ENCODE peak calls at places on chromosomes 5 and 9, in ten cellular contexts. X is NCI-H1092 treated with DMSO at 0.1 percent for 48 hours; U is sigmoid colon; O is breast epithelium; I is colonic mucosa; D is hippocampal formation; W is astrocyte of the cerebellum; J is mesenchymal stem cell; E is GM20000; L is activated CD8-positive, alpha-beta memory T cell treated with anti-CD3 and anti-CD28 coated beads for 48 hours. S is an unnamed sample.

GRCh38 chr9:137407590-137408300 is 15.2 kb downstream of the EXD3 start:
- DNase-seq in X (no peak), U (peak; percentile 84), O (no peak), I (no peak), D (no peak), W (peak; percentile 28), J (no peak), E (no peak), L (no peak), S (no peak)

GRCh38 chr9:86573886-86574285 is 219.7 kb upstream of the TUT7 start:
- DNase-seq in X (no peak), U (no peak), O (no peak), I (no peak), D (no peak), W (no peak), J (no peak), E (no peak), L (no peak), S (no peak)

GRCh38 chr9:96874201-96874785 is 20.0 kb upstream of the ZNF782 start:
- DNase-seq in X (no peak), U (no peak), O (no peak), I (no peak), D (no peak), W (no peak), J (no peak), E (peak; percentile 23), L (no peak), S (no peak)

GRCh38 chr9:106110483-106110882 is 416.1 kb downstream of the TMEM38B start:
- DNase-seq in X (no peak), U (no peak), O (no peak), I (no peak), D (no peak), W (no peak), J (no peak), E (no peak), L (no peak), S (no peak)

GRCh38 chr5:19885040-19885824 is 102.8 kb downstream of the CDH18 start:
- DNase-seq in X (no peak), U (no peak), O (no peak), I (no peak), D (no peak), W (no peak), J (no peak), E (no peak), L (no peak), S (no peak)

GRCh38 chr5:1916041-1917001 is 33.6 kb upstream of the IRX4 start:
- DNase-seq in X (no peak), U (peak; percentile 57), O (peak; percentile 40), I (no peak), D (no peak), W (no peak), J (no peak), E (no peak), L (no peak), S (no peak)

GRCh38 chr5:33261305-33261704 is 179.5 kb upstream of the TARS1 start:
- DNase-seq in X (no peak), U (no peak), O (no peak), I (no peak), D (no peak), W (no peak), J (peak; percentile 19), E (no peak), L (no peak), S (peak; percentile 89)

GRCh38 chr9:108668191-108668940 is 187.4 kb downstream of the ACTL7B start:
- DNase-seq in X (no peak), U (no peak), O (no peak), I (no peak), D (no peak), W (no peak), J (no peak), E (no peak), L (no peak), S (peak; percentile 31)

GRCh38 chr9:36100532-36100931 is 36.0 kb upstream of the GLIPR2 start:
- DNase-seq in X (no peak), U (no peak), O (no peak), I (no peak), D (no peak), W (peak; percentile 15), J (peak; percentile 28), E (no peak), L (no peak), S (peak; percentile 47)

GRCh38 chr5:138336952-138337684 is 948 bp upstream of the FAM53C start:
- DNase-seq in X (no peak), U (peak; percentile 93), O (peak; percentile 72), I (peak; percentile 81), D (peak; percentile 88), W (peak; percentile 47), J (peak; percentile 91), E (peak; percentile 68), L (no peak), S (peak; percentile 81)

GRCh38 chr9:121914604-121915303 is 178.4 kb downstream of the TTLL11 start:
- DNase-seq in X (no peak), U (no peak), O (no peak), I (peak; percentile 29), D (no peak), W (no peak), J (no peak), E (no peak), L (no peak), S (no peak)

GRCh38 chr9:96048116-96048953 is 172.8 kb downstream of the ERCC6L2 start:
- DNase-seq in X (peak; percentile 24), U (no peak), O (no peak), I (no peak), D (peak; percentile 32), W (no peak), J (peak; percentile 28), E (no peak), L (no peak), S (no peak)

GRCh38 chr5:78472469-78473106 is 112.2 kb downstream of the SCAMP1 start:
- DNase-seq in X (no peak), U (no peak), O (no peak), I (no peak), D (no peak), W (no peak), J (peak; percentile 44), E (no peak), L (no peak), S (peak; percentile 54)

GRCh38 chr5:141757402-141757801 is 75.4 kb upstream of the ARAP3 start:
- DNase-seq in X (peak; percentile 10), U (no peak), O (no peak), I (peak; percentile 37), D (no peak), W (no peak), J (peak; percentile 52), E (no peak), L (no peak), S (peak; percentile 64)

GRCh38 chr5:139104577-139105271 is 93.4 kb downstream of the SIL1 start:
- DNase-seq in X (peak; percentile 19), U (peak; percentile 90), O (no peak), I (peak; percentile 40), D (peak; percentile 45), W (peak; percentile 88), J (no peak), E (no peak), L (no peak), S (peak; percentile 15)

GRCh38 chr5:91381774-91382492 is 1.2 kb downstream of the ARRDC3 start:
- DNase-seq in X (peak; percentile 84), U (peak; percentile 87), O (peak; percentile 76), I (peak; percentile 91), D (peak; percentile 55), W (peak; percentile 72), J (peak; percentile 86), E (peak; percentile 74), L (peak; percentile 42), S (peak; percentile 87)

GRCh38 chr9:111897831-111898144 is 1.2 kb downstream of the UGCG start:
- DNase-seq in X (no peak), U (no peak), O (no peak), I (peak; percentile 47), D (no peak), W (no peak), J (no peak), E (peak; percentile 68), L (no peak), S (no peak)

GRCh38 chr9:69131682-69132081 is 42.4 kb upstream of the TJP2 start:
- DNase-seq in X (no peak), U (peak; percentile 71), O (no peak), I (no peak), D (no peak), W (peak; percentile 82), J (peak; percentile 97), E (no peak), L (no peak), S (peak; percentile 95)

GRCh38 chr9:112013261-112013660 is 116.6 kb downstream of the UGCG start:
- DNase-seq in X (no peak), U (no peak), O (no peak), I (no peak), D (no peak), W (no peak), J (no peak), E (no peak), L (no peak), S (no peak)

GRCh38 chr5:139731281-139731680 is 64.3 kb upstream of the PSD2 start:
- DNase-seq in X (no peak), U (no peak), O (no peak), I (no peak), D (no peak), W (no peak), J (no peak), E (no peak), L (no peak), S (no peak)

GRCh38 chr5:152505442-152506042 is 100.5 kb upstream of the NMUR2 start:
- DNase-seq in X (peak; percentile 52), U (no peak), O (no peak), I (peak; percentile 53), D (peak; percentile 59), W (peak; percentile 19), J (peak; percentile 47), E (peak; percentile 34), L (no peak), S (peak; percentile 59)

GRCh38 chr5:127517110-127517479 is 345 bp upstream of the PRRC1 start:
- DNase-seq in X (no peak), U (peak; percentile 65), O (no peak), I (no peak), D (no peak), W (no peak), J (no peak), E (no peak), L (no peak), S (no peak)

GRCh38 chr9:79763861-79764260 is 192.1 kb downstream of the TLE4 start:
- DNase-seq in X (no peak), U (peak; percentile 70), O (no peak), I (no peak), D (no peak), W (no peak), J (no peak), E (no peak), L (no peak), S (no peak)

GRCh38 chr5:36723921-36724320 is 117.5 kb downstream of the SLC1A3 start:
- DNase-seq in X (no peak), U (no peak), O (no peak), I (no peak), D (no peak), W (no peak), J (no peak), E (peak; percentile 56), L (no peak), S (no peak)

GRCh38 chr5:35803221-35803651 is 53.5 kb upstream of the IL7R start:
- DNase-seq in X (peak; percentile 80), U (peak; percentile 66), O (no peak), I (no peak), D (peak; percentile 58), W (peak; percentile 11), J (peak; percentile 73), E (peak; percentile 14), L (no peak), S (peak; percentile 75)

GRCh38 chr5:3347741-3348140 is 247.9 kb upstream of the IRX1 start:
- DNase-seq in X (no peak), U (peak; percentile 30), O (peak; percentile 22), I (peak; percentile 11), D (no peak), W (no peak), J (no peak), E (no peak), L (no peak), S (no peak)

GRCh38 chr9:82680179-82680935 is 382.6 kb downstream of the RASEF start:
- DNase-seq in X (peak; percentile 17), U (no peak), O (no peak), I (no peak), D (no peak), W (no peak), J (no peak), E (no peak), L (no peak), S (no peak)

GRCh38 chr9:109733690-109734089 is 46.3 kb upstream of the PALM2AKAP2 start:
- DNase-seq in X (no peak), U (no peak), O (no peak), I (no peak), D (no peak), W (peak; percentile 27), J (peak; percentile 75), E (no peak), L (no peak), S (peak; percentile 36)